ENCODE peak calls at places on chromosomes 6 and 20, in ten cellular contexts. Q is islet precursor cell; M is DMS 273 treated with DMSO at 0.1 percent for 48 hours; D is WERI-Rb-1; B is A172; H is GM23338; U is activated CD4-positive, alpha-beta memory T cell treated with anti-CD3 and anti-CD28 coated beads for 36 hours; N is stimulated activated CD4-positive, alpha-beta T cell treated with anti-CD3 and anti-CD28 coated beads, Interleukin-2, amount 100 ng/mL, for 4 hours; W is T-helper 1 cell; T is fibroblast of pulmonary artery. S is an unnamed sample.
A peak's percentile ranks its signal among the peaks of the same experiment; 100 is the strongest.

GRCh38 chr6:5981274-5982026 is 25.3 kb downstream of the NRN1 start:
- DNase-seq in W (peak; percentile 62), D (no peak), M (no peak), U (no peak), B (peak; percentile 95), T (no peak), N (no peak), Q (no peak), H (no peak), S (no peak)

GRCh38 chr6:33205172-33206026 is 944 bp downstream of the HSD17B8 start:
- DNase-seq in H (peak; percentile 44), W (peak; percentile 33), U (peak; percentile 83), D (peak; percentile 89), B (peak; percentile 92), N (no peak), M (no peak), Q (peak; percentile 89), T (no peak), S (no peak)

GRCh38 chr6:150910561-150910960 is 45.1 kb downstream of the MTHFD1L start:
- DNase-seq in H (no peak), D (no peak), W (no peak), U (no peak), Q (no peak), N (no peak), M (no peak), T (no peak), B (no peak), S (no peak)

GRCh38 chr6:36599791-36600209 is 5.6 kb downstream of the SRSF3 start:
- DNase-seq in W (peak; percentile 70), B (peak; percentile 56), Q (peak; percentile 83), N (peak; percentile 28), H (peak; percentile 78), U (peak; percentile 88), D (peak; percentile 38), M (no peak), T (peak; percentile 61), S (peak; percentile 27)

GRCh38 chr6:110518281-110518623 is 41.8 kb upstream of the SLC22A16 start:
- DNase-seq in U (no peak), W (no peak), T (peak; percentile 59), M (no peak), Q (no peak), D (no peak), H (peak; percentile 69), N (no peak), B (no peak), S (no peak)

GRCh38 chr6:13710552-13711383 is 867 bp downstream of the RANBP9 start:
- DNase-seq in M (no peak), B (no peak), U (peak; percentile 57), T (peak; percentile 14), N (peak; percentile 6), W (peak; percentile 33), Q (peak; percentile 82), D (peak; percentile 74), H (peak; percentile 67), S (no peak)

GRCh38 chr6:67009818-67010217 is 1302.8 kb upstream of the EYS start:
- DNase-seq in M (no peak), U (no peak), W (no peak), B (no peak), T (no peak), D (peak; percentile 23), Q (no peak), N (no peak), H (peak; percentile 78), S (no peak)

GRCh38 chr6:123747515-123747914 is 56.1 kb upstream of the NKAIN2 start:
- DNase-seq in U (no peak), T (no peak), B (no peak), D (no peak), W (no peak), M (no peak), H (no peak), Q (no peak), N (no peak), S (no peak)

GRCh38 chr20:642398-643174 is 10.4 kb downstream of the SRXN1 start:
- DNase-seq in W (no peak), U (no peak), T (no peak), D (peak; percentile 69), H (peak; percentile 75), B (no peak), M (no peak), Q (peak; percentile 86), N (no peak), S (peak; percentile 61)

GRCh38 chr6:169274761-169275160 is 21.1 kb upstream of the THBS2 start:
- DNase-seq in T (peak; percentile 61), H (no peak), U (no peak), Q (no peak), D (no peak), M (no peak), W (no peak), N (no peak), B (no peak), S (no peak)

GRCh38 chr20:52805128-52805527 is 167.0 kb upstream of the TSHZ2 start:
- DNase-seq in H (no peak), D (no peak), B (no peak), Q (no peak), M (no peak), N (no peak), U (no peak), W (no peak), T (no peak), S (no peak)

GRCh38 chr6:32854376-32855178 is 585 bp downstream of the PSMB9 start:
- DNase-seq in M (no peak), D (no peak), T (peak; percentile 23), W (peak; percentile 72), B (peak; percentile 47), Q (no peak), U (peak; percentile 72), H (peak; percentile 30), N (peak; percentile 73), S (peak; percentile 73)

GRCh38 chr20:38434310-38434741 is 802 bp downstream of the SNHG17 start:
- DNase-seq in N (no peak), U (peak; percentile 40), D (peak; percentile 14), H (peak; percentile 21), Q (peak; percentile 55), B (peak; percentile 17), T (peak; percentile 28), W (peak; percentile 26), M (no peak), S (no peak)

GRCh38 chr6:163720460-163721235 is 306.1 kb downstream of the QKI start:
- DNase-seq in W (no peak), M (no peak), T (no peak), D (no peak), B (no peak), Q (no peak), H (no peak), N (no peak), U (no peak), S (no peak)

GRCh38 chr6:101818056-101818455 is 424.5 kb downstream of the GRIK2 start:
- DNase-seq in D (no peak), H (no peak), N (no peak), B (no peak), T (no peak), U (no peak), W (no peak), Q (no peak), M (no peak), S (no peak)

GRCh38 chr6:30836957-30837356 is 47.4 kb upstream of the DDR1 start:
- DNase-seq in M (no peak), B (no peak), W (no peak), U (no peak), D (no peak), N (no peak), H (no peak), T (peak; percentile 56), Q (no peak), S (no peak)

GRCh38 chr6:53233309-53233708 is 84.7 kb upstream of the GCM1 start:
- DNase-seq in B (peak; percentile 50), U (no peak), N (no peak), T (no peak), W (no peak), M (no peak), H (no peak), Q (no peak), D (no peak), S (no peak)

GRCh38 chr6:101117397-101118185 is 236.5 kb upstream of the ASCC3 start:
- DNase-seq in W (no peak), M (no peak), Q (peak; percentile 76), B (peak; percentile 11), D (no peak), U (no peak), N (no peak), T (no peak), H (peak; percentile 71), S (no peak)

S was measured in midbrain.